ENCODE peak calls at places on chromosomes 16 and 17, in six cellular contexts. C is GM23338, S is OCI-LY7, T is GM23248, P is Karpas-422, M is hepatocyte. W is an unnamed sample. For H3K9me2, the result is how much of the 10 kb centered on the place peaks cover.

GRCh38 chr17:37770631-37771518 is 26.0 kb upstream of the HNF1B start:
- DNase-seq in S (peak), T (peak), P (peak), M (peak), C (peak), W (peak)

GRCh38 chr16:10093564-10093963 is 88.7 kb downstream of the GRIN2A start:
- DNase-seq in C (no peak), T (no peak), S (no peak), M (no peak), P (peak), W (no peak)

GRCh38 chr16:68360547-68360946 is 49.7 kb downstream of the PRMT7 start:
- DNase-seq in M (no peak), S (no peak), T (no peak), C (no peak), P (no peak), W (no peak)

GRCh38 chr17:79812206-79812968 is 15.5 kb upstream of the CBX8 start:
- DNase-seq in C (no peak), S (no peak), M (no peak), P (peak), T (no peak), W (no peak)

GRCh38 chr17:54900457-54901229 is at the start of gene TOM1L1:
- DNase-seq in T (peak), S (no peak), P (no peak), C (peak), M (peak), W (peak)

GRCh38 chr17:7515912-7516610 is 31.9 kb downstream of the POLR2A start:
- DNase-seq in M (peak), P (no peak), S (no peak), C (no peak), T (no peak), W (no peak)

GRCh38 chr16:67190041-67190440 is at the start of gene EXOC3L1:
- DNase-seq in M (no peak), C (peak), T (no peak), P (no peak), S (no peak), W (no peak)

GRCh38 chr17:59381716-59382570 is 50.5 kb downstream of the YPEL2 start:
- DNase-seq in M (no peak), C (no peak), P (no peak), T (peak), S (no peak), W (no peak)

GRCh38 chr16:539901-540530 is 12.5 kb downstream of the CAPN15 start:
- DNase-seq in C (no peak), T (peak), M (no peak), S (no peak), P (no peak), W (no peak)

GRCh38 chr17:66443601-66444000 is 141.2 kb downstream of the PRKCA start:
- DNase-seq in T (no peak), M (no peak), S (no peak), C (no peak), P (no peak), W (no peak)

GRCh38 chr17:73719588-73720071 is 75.4 kb upstream of the SDK2 start:
- DNase-seq in C (peak), P (no peak), S (no peak), T (no peak), M (peak), W (no peak)

GRCh38 chr17:8872036-8872704 is 4.7 kb upstream of the PIK3R6 start:
- DNase-seq in T (no peak), S (no peak), P (no peak), M (no peak), C (no peak), W (no peak)

GRCh38 chr16:50235581-50235980 is 30.8 kb upstream of the ADCY7 start:
- DNase-seq in T (peak), S (no peak), C (peak), P (no peak), M (no peak), W (peak)

GRCh38 chr16:68299571-68300453 is 10.9 kb downstream of the SLC7A6OS start:
- DNase-seq in C (no peak), S (no peak), T (no peak), P (no peak), M (no peak), W (no peak)

GRCh38 chr17:15890279-15890892 is 54.5 kb upstream of the ADORA2B start:
- DNase-seq in S (no peak), M (no peak), C (no peak), P (no peak), T (no peak), W (no peak)

GRCh38 chr16:25264599-25264998 is 7.0 kb upstream of the ZKSCAN2 start:
- DNase-seq in P (peak), C (peak), M (peak), T (peak), S (no peak), W (peak)

GRCh38 chr17:58280480-58281217 is at the start of gene MPO:
- DNase-seq in M (no peak), P (no peak), S (no peak), C (no peak), T (no peak), W (no peak)

GRCh38 chr17:41909088-41909487 is 9.7 kb downstream of the ACLY start:
- DNase-seq in T (no peak), S (no peak), C (no peak), M (no peak), P (no peak), W (no peak)

GRCh38 chr16:62225675-62226074 is 189.4 kb upstream of the CDH8 start:
- DNase-seq in C (peak), T (peak), P (peak), M (peak), S (peak), W (peak)

GRCh38 chr16:89049484-89050118 is 44.1 kb upstream of the ACSF3 start:
- DNase-seq in P (no peak), M (peak), C (no peak), T (no peak), S (no peak), W (no peak)

GRCh38 chr17:29870836-29871430 is 59.1 kb downstream of the SSH2 start:
- DNase-seq in C (no peak), S (no peak), T (no peak), P (no peak), M (no peak), W (no peak)

GRCh38 chr17:44389723-44390202 is 314 bp upstream of the ITGA2B start:
- DNase-seq in T (no peak), P (no peak), S (peak), M (no peak), C (no peak), W (no peak)

GRCh38 chr16:23903001-23903414 is 67.2 kb downstream of the PRKCB start:
- DNase-seq in C (no peak), S (no peak), M (no peak), T (peak), P (no peak), W (peak)

GRCh38 chr16:67860589-67861398 is 12.1 kb upstream of the EDC4 start:
- DNase-seq in P (peak), T (peak), M (no peak), S (no peak), C (no peak), W (peak)

GRCh38 chr17:44004077-44004760 is at the start of gene NAGS:
- DNase-seq in C (peak), M (peak), T (peak), P (no peak), S (no peak), W (peak)

GRCh38 chr17:27408891-27409290 is 47.4 kb upstream of the KSR1 start:
- DNase-seq in P (no peak), T (peak), S (no peak), C (no peak), M (no peak), W (no peak)

GRCh38 chr16:77238593-77238992 is 39.4 kb downstream of the SYCE1L start:
- DNase-seq in M (no peak), C (no peak), S (no peak), T (no peak), P (no peak), W (peak)

GRCh38 chr17:67700037-67700436 is 17.7 kb upstream of the NOL11 start:
- DNase-seq in M (no peak), T (no peak), P (no peak), S (no peak), C (no peak), W (no peak)

GRCh38 chr16:73214825-73215481 is 167.0 kb upstream of the ZFHX3 start:
- DNase-seq in C (no peak), P (no peak), M (no peak), T (peak), S (no peak), W (no peak)

GRCh38 chr17:21016826-21017225 is 26.0 kb downstream of the USP22 start:
- DNase-seq in S (no peak), M (no peak), C (no peak), P (no peak), T (no peak), W (no peak)

GRCh38 chr17:21019976-21020575 is 22.7 kb downstream of the USP22 start:
- DNase-seq in P (peak), S (peak), T (peak), M (no peak), C (peak), W (peak)

GRCh38 chr17:21017256-21017655 is 25.6 kb downstream of the USP22 start:
- DNase-seq in C (no peak), S (no peak), T (no peak), P (no peak), M (no peak), W (no peak)

GRCh38 chr17:21018894-21019293 is 23.9 kb downstream of the USP22 start:
- DNase-seq in M (no peak), T (no peak), S (no peak), P (no peak), C (no peak), W (no peak)

GRCh38 chr17:21017861-21018260 is 24.9 kb downstream of the USP22 start:
- DNase-seq in M (no peak), P (no peak), T (no peak), S (no peak), C (no peak), W (no peak)
- H3K9me2 ChIP-seq in M (under half), P (under half), T (under half), S (under half), C (under half), W (under half)

GRCh38 chr16:5200123-5200522 is 102.5 kb upstream of the EEF2KMT start:
- DNase-seq in C (no peak), T (no peak), S (no peak), M (no peak), P (no peak), W (no peak)
- H3K9me2 ChIP-seq in C (under half), T (under half), S (under half), M (under half), P (under half), W (under half)

DNA sequence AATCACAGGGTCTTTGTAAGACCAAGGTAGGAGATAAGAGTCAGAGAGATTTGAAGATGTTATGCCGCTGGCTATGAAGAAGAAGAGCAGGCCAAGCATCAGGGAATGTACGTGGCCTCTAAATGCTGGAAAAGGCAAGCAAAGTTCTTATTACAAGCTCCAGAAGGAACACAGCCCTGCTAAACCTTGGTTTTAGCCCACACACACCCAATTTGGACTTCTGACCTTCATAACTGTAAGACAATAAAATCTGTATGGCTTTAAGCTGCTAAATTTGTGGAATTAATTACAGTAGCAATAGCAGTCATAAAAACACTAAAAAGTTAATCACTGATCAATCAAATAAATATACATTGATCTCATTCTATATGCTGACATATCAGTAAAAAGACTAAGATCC is 6.0 kb downstream of the TMEM170A start:
- DNase-seq in T (no peak), P (no peak), S (no peak), M (no peak), C (no peak), W (no peak)
- H3K9me2 ChIP-seq in T (under half), P (under half), S (under half), M (under half), C (under half), W (under half)

GRCh38 chr16:75112281-75113045 is 4.1 kb downstream of the LDHD start:
- DNase-seq in T (no peak), M (no peak), C (no peak), P (no peak), S (no peak), W (no peak)

GRCh38 chr16:75113541-75114121 is 2.9 kb downstream of the LDHD start:
- DNase-seq in P (no peak), C (no peak), T (no peak), S (no peak), M (no peak), W (no peak)

GRCh38 chr16:75114179-75114945 is 2.2 kb downstream of the LDHD start:
- DNase-seq in M (no peak), S (no peak), P (no peak), C (no peak), T (no peak), W (no peak)

GRCh38 chr16:75111514-75112280 is 4.9 kb downstream of the LDHD start:
- DNase-seq in C (no peak), M (no peak), T (no peak), S (no peak), P (no peak), W (no peak)

DNA sequence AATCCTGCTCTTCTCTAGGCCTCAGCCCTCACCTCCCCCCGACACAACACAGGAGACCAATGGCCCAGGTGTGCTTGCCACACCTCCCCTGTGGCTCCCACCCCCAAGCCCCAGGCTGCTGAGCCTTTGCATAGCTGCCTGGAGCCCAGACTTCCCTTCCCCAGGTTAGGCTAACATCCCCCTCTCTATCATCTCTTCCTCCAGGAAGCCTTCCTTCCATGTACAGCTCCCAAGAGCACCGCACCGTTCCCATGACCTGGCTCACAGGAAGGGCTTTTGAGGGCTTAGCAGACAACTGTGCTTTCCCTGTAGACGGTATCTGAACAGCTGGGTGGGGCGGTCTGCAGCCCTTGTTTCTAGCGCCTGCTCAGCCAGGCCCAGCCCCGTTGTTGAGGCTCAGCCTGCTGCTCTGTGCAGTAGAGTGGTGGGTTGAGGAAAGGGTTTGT is 3.5 kb downstream of the LDHD start:
- DNase-seq in T (no peak), C (no peak), M (peak), S (no peak), P (no peak), W (no peak)
- H3K9me2 ChIP-seq in T (under half), C (under half), M (under half), S (under half), P (under half), W (under half)

W was measured in PC-3.